ENCODE peak calls at places on chromosomes 3 and 15, in six cellular contexts. I is BJ, N is nephron progenitor cell, K is coronary artery, O is upper lobe of left lung, X is HFFc6. T is an unnamed sample.

GRCh38 chr3:16388850-16389411 is 123.9 kb downstream of the OXNAD1 start:
- DNase-seq in K (no peak), O (no peak), X (no peak), I (peak), N (no peak), T (no peak)

GRCh38 chr15:70556804-70557203 is 206.6 kb downstream of the UACA start:
- DNase-seq in K (peak), I (no peak), N (no peak), X (no peak), O (no peak), T (no peak)

GRCh38 chr3:43773273-43774104 is 82.8 kb downstream of the ABHD5 start:
- DNase-seq in K (peak), O (peak), I (no peak), N (no peak), X (no peak), T (peak)

GRCh38 chr3:177419904-177420601 is 222.8 kb upstream of the TBL1XR1 start:
- DNase-seq in N (no peak), I (peak), X (no peak), K (no peak), O (no peak), T (no peak)

GRCh38 chr3:128416578-128417150 is 50.0 kb downstream of the DNAJB8 start:
- DNase-seq in O (peak), X (peak), I (peak), K (no peak), N (no peak), T (no peak)

GRCh38 chr3:104245241-104245640 is 1121.5 kb upstream of the ALCAM start:
- DNase-seq in K (no peak), I (no peak), X (no peak), O (no peak), N (no peak), T (no peak)

GRCh38 chr3:182392182-182392917 is 401.0 kb upstream of the ATP11B start:
- DNase-seq in I (no peak), O (no peak), N (no peak), K (no peak), X (no peak), T (no peak)

GRCh38 chr3:59780209-59780608 is 730.4 kb upstream of the CFAP20DC start:
- DNase-seq in N (no peak), X (no peak), O (no peak), K (no peak), I (no peak), T (no peak)

GRCh38 chr3:110164632-110165240 is 827.4 kb upstream of the DPPA4 start:
- DNase-seq in O (no peak), N (no peak), X (no peak), K (no peak), I (no peak), T (no peak)

GRCh38 chr3:124814620-124815421 is 72.3 kb downstream of the ITGB5 start:
- DNase-seq in I (no peak), O (peak), N (no peak), X (no peak), K (no peak), T (no peak)

GRCh38 chr3:38334656-38335055 is 11.9 kb upstream of the XYLB start:
- DNase-seq in N (no peak), X (peak), K (no peak), I (no peak), O (no peak), T (no peak)

GRCh38 chr15:90307661-90308060 is 42.2 kb downstream of the NGRN start:
- DNase-seq in K (peak), X (no peak), I (no peak), O (no peak), N (no peak), T (no peak)

GRCh38 chr3:29746163-29746562 is 465.3 kb downstream of the RBMS3 start:
- DNase-seq in N (no peak), O (no peak), I (no peak), X (no peak), K (no peak), T (no peak)

GRCh38 chr3:17935217-17935616 is 192.8 kb upstream of the TBC1D5 start:
- DNase-seq in K (no peak), O (no peak), X (peak), I (no peak), N (no peak), T (no peak)

GRCh38 chr15:79846539-79846938 is 50.3 kb downstream of the MTHFS start:
- DNase-seq in K (no peak), N (no peak), X (no peak), I (no peak), O (no peak), T (no peak)

GRCh38 chr15:79853492-79854328 is 43.1 kb downstream of the MTHFS start:
- DNase-seq in K (no peak), I (peak), X (peak), O (peak), N (peak), T (peak)

GRCh38 chr15:79844221-79844620 is 52.6 kb downstream of the MTHFS start:
- DNase-seq in N (no peak), K (no peak), I (no peak), X (no peak), O (no peak), T (no peak)

DNA sequence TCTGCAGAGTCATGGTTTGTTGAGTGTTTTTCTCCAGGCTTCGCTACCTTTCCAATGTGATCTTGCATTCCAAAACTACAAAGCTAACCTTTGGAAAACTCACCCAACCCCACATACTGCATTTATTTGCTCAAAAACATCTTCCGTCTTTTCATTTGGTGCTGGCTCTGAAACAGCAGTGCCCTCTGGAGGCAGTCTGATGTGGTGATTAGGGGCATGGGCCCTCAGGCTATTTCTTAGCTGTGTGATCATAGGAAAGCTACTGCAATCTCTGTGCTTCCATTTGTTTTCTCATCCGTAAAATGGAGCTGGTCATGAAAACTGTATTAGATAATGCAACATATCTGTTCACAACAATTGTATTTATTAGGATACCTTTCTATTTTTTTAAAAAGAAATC is 47.0 kb downstream of the MTHFS start:
- DNase-seq in N (peak), X (peak), I (no peak), O (peak), K (no peak), T (peak)
- TF ChIP-seq CTCF in N (peak), X (peak), I (peak), O (no peak), K (no peak), T (peak)

GRCh38 chr15:74889882-74890768 is at the start of gene MPI:
- DNase-seq in I (no peak), N (peak), K (peak), X (peak), O (peak), T (peak)
- TF ChIP-seq CTCF in I (no peak), N (no peak), K (no peak), X (no peak), O (peak), T (no peak)

DNA sequence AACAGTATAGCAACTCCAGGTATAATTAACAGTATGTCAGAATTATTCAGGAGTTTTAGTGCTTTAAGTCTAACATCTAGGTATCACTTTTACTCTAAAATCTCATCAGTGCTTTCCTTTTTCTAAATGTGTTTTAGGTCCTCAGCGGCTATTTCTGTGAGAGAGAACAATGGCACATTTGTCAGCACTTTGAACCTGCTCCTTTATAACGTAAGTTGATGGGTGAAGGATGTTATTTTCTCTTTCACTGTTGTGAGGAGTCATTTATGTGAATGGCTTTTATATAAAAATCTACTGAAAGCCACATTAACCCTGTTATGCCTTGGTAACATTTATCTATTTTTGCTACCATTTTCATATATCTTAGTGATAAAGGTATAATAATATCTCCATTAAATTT is 22.8 kb downstream of the ZPLD1 start:
- DNase-seq in N (no peak), O (no peak), K (no peak), X (no peak), I (no peak), T (no peak)
- TF ChIP-seq CTCF in N (no peak), O (no peak), K (no peak), X (no peak), I (no peak), T (no peak)

GRCh38 chr15:35437157-35437556 is 108.8 kb downstream of the DPH6 start:
- DNase-seq in O (no peak), N (no peak), I (no peak), K (no peak), X (peak), T (no peak)
- TF ChIP-seq CTCF in O (no peak), N (no peak), I (peak), K (no peak), X (peak), T (no peak)

GRCh38 chr3:160449660-160450598 is at the start of gene TRIM59:
- DNase-seq in X (peak), I (peak), K (peak), O (peak), N (peak), T (peak)
- TF ChIP-seq CTCF in X (no peak), I (peak), K (no peak), O (no peak), N (no peak), T (no peak)

DNA sequence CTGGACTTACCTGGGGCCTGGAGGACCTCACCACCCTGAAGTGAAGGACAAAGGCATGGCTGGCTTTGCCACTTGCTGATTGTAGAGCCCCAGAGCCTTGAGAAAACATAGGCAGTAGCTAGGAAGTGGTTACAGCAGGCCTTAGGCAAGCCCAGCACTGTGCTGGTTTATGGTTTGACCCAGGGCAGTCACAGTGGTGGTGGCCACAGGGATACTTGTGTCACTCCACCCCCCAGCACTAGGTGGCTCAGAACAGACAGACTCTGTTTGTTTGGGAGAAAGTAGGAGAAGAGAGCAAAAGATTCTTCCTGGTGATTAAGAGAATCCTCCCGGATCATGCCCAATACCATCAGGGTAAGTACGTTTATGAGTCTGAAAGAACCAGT is 13.2 kb upstream of the COL8A1 start:
- DNase-seq in O (no peak), I (no peak), K (no peak), N (no peak), X (peak), T (no peak)
- TF ChIP-seq CTCF in O (no peak), I (no peak), K (no peak), N (no peak), X (peak), T (no peak)

DNA sequence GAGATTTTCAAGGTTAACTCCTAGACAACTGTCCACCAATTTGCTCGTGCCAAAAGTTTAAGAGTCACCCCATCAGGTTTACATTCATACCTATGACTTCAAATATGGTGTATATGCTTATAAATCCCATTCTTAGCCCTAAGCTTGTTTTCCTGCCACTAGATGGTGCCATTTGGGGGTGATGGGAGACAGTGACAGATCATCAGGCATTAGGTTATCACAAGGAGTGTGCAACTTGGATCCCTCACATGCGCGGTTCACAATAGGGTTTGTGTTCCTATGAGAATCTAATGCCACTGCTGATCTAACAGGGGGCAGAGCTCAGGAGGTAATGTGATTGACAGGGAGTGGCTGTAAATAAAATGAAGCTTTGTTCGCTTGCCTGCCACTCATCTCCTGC is 182.7 kb downstream of the CNTN6 start:
- DNase-seq in I (no peak), X (no peak), K (no peak), N (peak), O (no peak), T (no peak)
- TF ChIP-seq CTCF in I (no peak), X (peak), K (no peak), N (peak), O (no peak), T (no peak)

T was measured in WTC11.